ENCODE peak calls at places on chromosomes 2 and 18, in four cellular contexts. Q, U, S and K are unnamed samples.

GRCh38 chr2:162509288-162509968 is 165.5 kb downstream of the GCA start:
- DNase-seq in U (no peak), S (no peak), Q (no peak), K (no peak)

GRCh38 chr2:163370169-163370886 is 365.5 kb downstream of the FIGN start:
- DNase-seq in S (no peak), Q (no peak), U (no peak), K (no peak)

GRCh38 chr2:111186123-111186715 is 65.5 kb downstream of the BCL2L11 start:
- DNase-seq in Q (no peak), S (no peak), U (no peak), K (no peak)

GRCh38 chr2:159639712-159640111 is 23.4 kb upstream of the BAZ2B start:
- DNase-seq in Q (no peak), U (no peak), S (no peak), K (no peak)

GRCh38 chr2:98524168-98524567 is 79.5 kb downstream of the INPP4A start:
- DNase-seq in S (no peak), U (no peak), Q (no peak), K (peak; percentile 33)

GRCh38 chr2:17539993-17540812 is at the start of gene VSNL1:
- DNase-seq in Q (peak; percentile 87), S (peak; percentile 85), U (no peak), K (peak; percentile 83)

GRCh38 chr2:69667805-69668382 is 24.4 kb upstream of the AAK1 start:
- DNase-seq in U (no peak), S (peak; percentile 54), Q (no peak), K (peak; percentile 58)

GRCh38 chr18:8662574-8663255 is 42.6 kb upstream of the MTCL1 start:
- DNase-seq in S (no peak), U (no peak), Q (no peak), K (no peak)

GRCh38 chr2:69902213-69902922 is 8.6 kb downstream of the SNRNP27 start:
- DNase-seq in U (no peak), Q (no peak), S (no peak), K (no peak)

GRCh38 chr18:413263-413662 is 87.2 kb downstream of the COLEC12 start:
- DNase-seq in Q (no peak), U (no peak), S (no peak), K (peak; percentile 50)

GRCh38 chr18:3863006-3863405 is 413.0 kb downstream of the TGIF1 start:
- DNase-seq in U (no peak), S (no peak), Q (no peak), K (no peak)

GRCh38 chr2:230205034-230205433 is 14.8 kb downstream of the SP110 start:
- DNase-seq in U (no peak), Q (no peak), S (no peak), K (no peak)

GRCh38 chr2:45024600-45025291 is 15.5 kb upstream of the SIX2 start:
- DNase-seq in U (no peak), S (no peak), Q (peak; percentile 91), K (peak; percentile 97)

GRCh38 chr2:156538083-156538504 is 101.9 kb downstream of the GPD2 start:
- DNase-seq in U (no peak), S (no peak), Q (no peak), K (no peak)

GRCh38 chr2:72973566-72974435 is 56.5 kb downstream of the EMX1 start:
- DNase-seq in U (peak; percentile 26), Q (no peak), S (no peak), K (peak; percentile 71)

GRCh38 chr2:234258562-234259141 is 208.2 kb downstream of the SPP2 start:
- DNase-seq in U (no peak), Q (no peak), S (no peak), K (peak; percentile 87)

GRCh38 chr2:54680397-54681032 is 42.9 kb upstream of the EML6 start:
- DNase-seq in S (no peak), Q (no peak), U (no peak), K (no peak)

GRCh38 chr2:147273628-147274027 is 571.2 kb upstream of the ACVR2A start:
- DNase-seq in S (no peak), Q (no peak), U (no peak), K (no peak)

GRCh38 chr2:68918497-68918896 is 34.2 kb downstream of the GKN2 start:
- DNase-seq in Q (no peak), S (no peak), U (no peak), K (peak; percentile 84)

GRCh38 chr2:229314117-229314516 is 43.0 kb upstream of the PID1 start:
- DNase-seq in S (no peak), U (no peak), Q (no peak), K (peak; percentile 33)

GRCh38 chr2:147847746-147848391 is 3.0 kb downstream of the ACVR2A start:
- DNase-seq in Q (no peak), U (no peak), S (no peak), K (no peak)

GRCh38 chr2:201698588-201699226 is at the start of gene MPP4:
- DNase-seq in Q (no peak), S (no peak), U (no peak), K (peak; percentile 69)

GRCh38 chr2:224126001-224126400 is 86.9 kb upstream of the SERPINE2 start:
- DNase-seq in S (no peak), U (no peak), Q (no peak), K (no peak)

GRCh38 chr2:7961550-7961949 is 720.3 kb upstream of the ID2 start:
- DNase-seq in U (no peak), Q (no peak), S (no peak), K (no peak)

GRCh38 chr2:55361465-55362189 is 58.0 kb downstream of the CCDC88A start:
- DNase-seq in U (no peak), Q (no peak), S (no peak), K (no peak)

GRCh38 chr18:23237524-23238151 is 102.4 kb downstream of the CABLES1 start:
- DNase-seq in Q (peak; percentile 87), S (peak; percentile 12), U (peak; percentile 25), K (peak; percentile 65)

GRCh38 chr18:76656925-76657324 is 161.9 kb upstream of the ZNF516 start:
- DNase-seq in S (no peak), U (no peak), Q (no peak), K (no peak)

GRCh38 chr2:18991177-18992168 is 366.9 kb downstream of the OSR1 start:
- DNase-seq in S (peak; percentile 92), U (no peak), Q (peak; percentile 74), K (peak; percentile 95)

GRCh38 chr2:241798081-241798630 is 10.8 kb upstream of the NEU4 start:
- DNase-seq in S (no peak), Q (peak; percentile 65), U (no peak), K (no peak)

GRCh38 chr2:241798631-241799521 is 10.1 kb upstream of the NEU4 start:
- DNase-seq in Q (peak; percentile 69), S (no peak), U (no peak), K (no peak)

GRCh38 chr2:241796209-241796608 is 12.8 kb upstream of the NEU4 start:
- DNase-seq in Q (peak; percentile 65), S (no peak), U (peak; percentile 6), K (no peak)

GRCh38 chr2:241796610-241797138 is 12.3 kb upstream of the NEU4 start:
- DNase-seq in Q (peak; percentile 76), S (no peak), U (no peak), K (no peak)

GRCh38 chr2:241797441-241798080 is 11.4 kb upstream of the NEU4 start:
- DNase-seq in U (peak; percentile 8), S (no peak), Q (peak; percentile 65), K (no peak)
- H3K4me3 ChIP-seq in U (no peak overlapping the region), S (no peak overlapping the region), Q (no peak overlapping the region), K (no peak overlapping the region)

GRCh38 chr2:108893277-108893676 is 95.7 kb downstream of the EDAR start:
- DNase-seq in Q (no peak), S (no peak), U (no peak), K (no peak)
- H3K4me3 ChIP-seq in Q (no peak overlapping the region), S (no peak overlapping the region), U (no peak overlapping the region), K (no peak overlapping the region)

GRCh38 chr2:232386740-232387450 is 8.3 kb downstream of the ALPP start:
- DNase-seq in U (no peak), Q (peak; percentile 74), S (no peak), K (peak; percentile 15)

GRCh38 chr2:232386490-232386739 is 7.9 kb downstream of the ALPP start:
- DNase-seq in S (no peak), U (no peak), Q (peak; percentile 62), K (no peak)

GRCh38 chr2:232387451-232388171 is 9.1 kb downstream of the ALPP start:
- DNase-seq in U (no peak), S (no peak), Q (peak; percentile 52), K (no peak)

GRCh38 chr2:232389327-232389726 is 10.8 kb downstream of the ALPP start:
- DNase-seq in U (no peak), S (no peak), Q (no peak), K (no peak)

GRCh38 chr2:232388324-232388891 is 9.9 kb downstream of the ALPP start:
- DNase-seq in U (no peak), S (no peak), Q (peak; percentile 68), K (no peak)
- H3K4me3 ChIP-seq in U (no peak overlapping the region), S (no peak overlapping the region), Q (no peak overlapping the region), K (no peak overlapping the region)

GRCh38 chr2:21103274-21103891 is 20.4 kb upstream of the TDRD15 start:
- DNase-seq in U (no peak), Q (no peak), S (no peak), K (no peak)
- H3K4me3 ChIP-seq in U (no peak overlapping the region), Q (no peak overlapping the region), S (no peak overlapping the region), K (no peak overlapping the region)

GRCh38 chr2:231662811-231663457 is 45.4 kb upstream of the PTMA start:
- DNase-seq in S (no peak), Q (no peak), U (no peak), K (no peak)
- H3K4me3 ChIP-seq in S (no peak overlapping the region), Q (no peak overlapping the region), U (peak overlapping the region; percentile 82), K (no peak overlapping the region)

DNA sequence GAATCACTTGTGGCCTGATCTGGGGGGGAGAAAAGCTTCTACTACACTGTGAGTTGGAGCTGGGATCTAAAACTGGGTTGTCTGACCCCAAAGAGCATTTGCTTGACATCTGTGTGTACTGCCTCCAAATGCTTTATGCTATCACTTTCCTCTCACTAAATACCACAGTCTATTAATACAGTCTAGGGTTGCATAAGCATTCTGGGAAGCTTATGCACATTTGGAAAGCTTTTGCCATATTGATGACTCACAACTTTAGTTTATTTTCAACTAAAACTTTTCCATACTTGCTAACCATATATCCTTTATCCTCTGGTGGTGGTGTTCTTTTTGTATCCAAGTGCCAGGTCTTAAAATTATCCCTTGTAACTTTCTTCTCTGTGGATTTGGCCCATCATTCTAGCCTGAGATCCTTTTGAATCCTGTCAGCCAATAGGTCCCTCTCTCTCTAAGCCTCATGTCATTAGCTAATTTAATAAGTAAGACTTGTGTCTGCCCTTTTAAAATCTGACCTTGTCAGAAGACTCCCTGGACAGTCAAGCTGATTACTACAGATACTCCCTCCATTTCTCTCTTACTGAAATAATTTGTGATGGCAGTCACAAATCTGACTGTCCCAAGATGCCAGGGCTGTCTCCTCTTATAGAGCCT is 72.6 kb downstream of the NXPH2 start:
- DNase-seq in U (no peak), S (no peak), Q (no peak), K (peak; percentile 75)
- H3K4me3 ChIP-seq in U (no peak overlapping the region), S (no peak overlapping the region), Q (no peak overlapping the region), K (no peak overlapping the region)

GRCh38 chr2:62291052-62291451 is 95.1 kb downstream of the B3GNT2 start:
- DNase-seq in S (no peak), Q (no peak), U (no peak), K (no peak)

GRCh38 chr2:62291517-62292137 is 95.7 kb downstream of the B3GNT2 start:
- DNase-seq in S (no peak), Q (no peak), U (no peak), K (no peak)

GRCh38 chr2:62293490-62294212 is 97.7 kb downstream of the B3GNT2 start:
- DNase-seq in U (no peak), S (peak; percentile 83), Q (no peak), K (no peak)

GRCh38 chr2:62293151-62293489 is 97.2 kb downstream of the B3GNT2 start:
- DNase-seq in U (no peak), Q (no peak), S (no peak), K (no peak)

GRCh38 chr2:62292190-62292589 is 96.3 kb downstream of the B3GNT2 start:
- DNase-seq in S (peak; percentile 74), U (no peak), Q (no peak), K (peak; percentile 47)
- H3K4me3 ChIP-seq in S (no peak overlapping the region), U (no peak overlapping the region), Q (no peak overlapping the region), K (no peak overlapping the region)